ENCODE peak calls at places on chromosomes 4 and X, in four cellular contexts. O is upper lobe of right lung, G is BJ, J is fibroblast of pulmonary artery. T is an unnamed sample.

GRCh38 chrX:10620121-10620699 is at the start of gene MID1:
- DNase-seq in J (peak), G (no peak), O (peak), T (no peak)

GRCh38 chr4:173367285-173367684 is 3.5 kb upstream of the SAP30 start:
- DNase-seq in G (no peak), O (no peak), J (peak), T (no peak)

GRCh38 chr4:153156263-153156662 is 48.0 kb upstream of the TRIM2 start:
- DNase-seq in J (no peak), G (no peak), O (no peak), T (no peak)

GRCh38 chr4:68373513-68373912 is 23.6 kb upstream of the YTHDC1 start:
- DNase-seq in J (peak), O (peak), G (no peak), T (no peak)

GRCh38 chr4:77911842-77912450 is 49.3 kb downstream of the MRPL1 start:
- DNase-seq in J (no peak), G (no peak), O (no peak), T (no peak)

GRCh38 chr4:125283702-125284279 is 31.0 kb upstream of the FAT4 start:
- DNase-seq in O (no peak), J (peak), G (no peak), T (no peak)

GRCh38 chrX:40663880-40664630 is 16.7 kb upstream of the CXorf38 start:
- DNase-seq in G (peak), J (peak), O (no peak), T (no peak)

GRCh38 chr4:89762311-89762710 is 74.7 kb downstream of the SNCA start:
- DNase-seq in O (no peak), G (no peak), J (no peak), T (no peak)

GRCh38 chr4:3317656-3318211 is 24.9 kb downstream of the RGS12 start:
- DNase-seq in J (no peak), O (peak), G (no peak), T (no peak)

GRCh38 chr4:158161561-158162354 is 11.1 kb downstream of the GASK1B start:
- DNase-seq in J (peak), G (peak), O (no peak), T (peak)

GRCh38 chr4:117385531-117385930 is 300.2 kb upstream of the TRAM1L1 start:
- DNase-seq in G (no peak), O (no peak), J (no peak), T (no peak)

DNA sequence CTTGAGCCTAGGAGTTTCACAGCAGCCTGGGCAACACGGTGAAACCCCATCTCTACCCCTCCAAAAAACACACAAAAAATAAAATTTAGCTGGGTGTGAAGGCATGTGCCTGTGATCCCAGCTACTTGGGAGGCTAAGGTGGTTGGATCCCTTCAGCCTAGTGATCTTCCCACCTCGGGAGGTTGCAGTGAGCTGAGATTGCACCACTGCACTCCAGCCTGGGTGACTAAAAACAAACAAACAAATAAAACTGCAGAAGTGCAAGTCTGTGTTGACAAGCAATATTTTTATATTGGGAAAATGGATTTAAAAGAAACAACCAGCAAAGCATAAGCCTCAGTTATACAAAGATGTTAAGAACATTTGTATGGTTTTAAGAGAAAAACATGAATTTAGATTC is 46.1 kb downstream of the IGFBP7 start:
- DNase-seq in O (no peak), J (no peak), G (no peak), T (no peak)
- H3K4me3 ChIP-seq in O (no peak), J (no peak), G (no peak), T (no peak)

GRCh38 chr4:164753873-164754488 is at the start of gene SMIM31:
- DNase-seq in O (no peak), J (no peak), G (no peak), T (no peak)

DNA sequence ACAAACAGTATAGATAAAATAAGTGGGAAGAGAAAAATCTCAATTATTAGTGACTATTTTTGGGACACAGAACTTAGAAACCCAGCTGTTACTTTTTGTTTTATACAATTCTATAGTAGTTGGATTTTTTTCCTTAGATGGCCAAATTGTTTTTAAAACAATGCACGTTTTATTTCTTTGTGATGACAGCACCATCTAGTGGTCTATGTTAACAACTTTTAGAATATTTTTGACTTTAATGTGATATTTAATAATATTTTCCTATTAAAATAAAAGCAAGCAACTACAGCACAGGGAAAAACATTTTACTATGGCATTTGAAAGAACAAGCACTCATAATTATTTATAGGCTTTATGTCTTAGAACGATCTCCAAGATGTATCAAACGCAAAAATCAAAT is 5.6 kb upstream of the SMIM31 start:
- DNase-seq in J (peak), G (no peak), O (no peak), T (no peak)
- TF ChIP-seq CTCF in J (peak), G (peak), O (peak), T (peak)

DNA sequence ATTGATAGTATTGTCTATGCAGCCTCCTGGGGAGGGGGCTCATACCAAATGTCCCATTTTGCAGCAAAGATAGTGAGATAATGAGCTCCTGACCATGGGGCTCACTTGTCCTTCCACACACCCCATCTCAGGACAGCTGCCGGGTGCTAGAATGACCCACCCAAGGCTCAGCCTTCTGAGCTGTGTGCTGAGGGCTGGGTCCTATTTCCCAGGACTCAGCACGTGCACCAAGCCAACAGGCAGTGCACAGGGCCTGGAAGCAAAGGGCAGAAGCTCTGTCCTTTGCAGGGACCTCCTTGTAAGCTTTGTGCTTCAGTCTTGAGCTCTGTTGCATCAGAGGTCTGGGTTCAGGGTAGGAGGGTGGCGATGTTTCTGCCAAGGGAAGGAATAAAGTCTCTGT is 11.2 kb upstream of the ABLIM2 start:
- DNase-seq in G (no peak), O (no peak), J (no peak), T (no peak)
- H3K4me3 ChIP-seq in G (no peak), O (no peak), J (no peak), T (no peak)

GRCh38 chr4:138658518-138658917 is 357.1 kb upstream of the NOCT start:
- DNase-seq in G (no peak), O (no peak), J (no peak), T (no peak)
- TF ChIP-seq CTCF in G (no peak), O (no peak), J (no peak), T (no peak)

GRCh38 chr4:182447938-182448280 is 204.7 kb downstream of the TENM3 start:
- DNase-seq in J (no peak), O (no peak), G (no peak), T (no peak)
- H3K4me3 ChIP-seq in J (peak), O (peak), G (peak), T (peak)

GRCh38 chr4:22957774-22958173 is 265.0 kb downstream of the GBA3 start:
- DNase-seq in J (no peak), O (no peak), G (no peak), T (no peak)

GRCh38 chr4:22959483-22959882 is 266.7 kb downstream of the GBA3 start:
- DNase-seq in J (no peak), O (no peak), G (no peak), T (no peak)

DNA sequence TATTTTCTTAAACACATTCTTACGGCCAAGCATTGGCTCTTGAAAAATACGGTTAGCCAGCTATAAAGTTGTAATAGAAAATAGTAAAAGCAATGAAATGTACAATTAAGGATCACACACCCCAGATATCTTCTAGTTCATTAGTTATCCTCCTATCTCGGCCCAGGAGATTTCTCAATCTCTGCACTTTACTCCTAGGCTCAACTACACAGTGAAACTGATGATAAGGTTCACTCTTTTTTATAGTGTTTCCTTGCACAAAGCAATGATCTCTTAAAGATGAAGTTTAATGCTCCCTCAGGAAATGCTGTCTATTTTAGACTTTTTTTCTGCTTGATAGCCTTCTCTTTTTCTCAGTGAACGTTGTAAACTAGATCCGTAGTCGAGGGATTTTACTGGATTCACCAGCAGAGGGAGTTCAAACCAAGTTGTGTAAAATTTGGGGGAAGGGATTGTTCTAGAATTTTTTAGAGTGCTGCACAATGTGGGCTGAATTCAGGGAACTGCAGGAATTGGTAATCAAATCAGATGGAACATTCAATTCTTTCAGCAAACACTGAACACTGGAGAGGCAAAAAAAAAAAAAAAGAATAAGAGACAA is 269.5 kb downstream of the GBA3 start:
- DNase-seq in G (no peak), O (no peak), J (peak), T (no peak)
- TF ChIP-seq CTCF in G (peak), O (peak), J (peak), T (peak)

GRCh38 chrX:66200050-66200664 is 36.1 kb downstream of the HEPH start:
- DNase-seq in O (no peak), J (no peak), G (no peak), T (no peak)
- H3K4me3 ChIP-seq in O (no peak), J (no peak), G (no peak), T (no peak)

GRCh38 chr4:8239226-8239625 is 30.3 kb upstream of the HTRA3 start:
- DNase-seq in J (no peak), O (no peak), G (no peak), T (no peak)

GRCh38 chr4:8237256-8237989 is 32.1 kb upstream of the HTRA3 start:
- DNase-seq in O (no peak), J (no peak), G (no peak), T (no peak)

GRCh38 chr4:8238061-8238511 is 31.5 kb upstream of the HTRA3 start:
- DNase-seq in J (no peak), O (no peak), G (no peak), T (no peak)

GRCh38 chr4:8239661-8240060 is 29.9 kb upstream of the HTRA3 start:
- DNase-seq in G (no peak), J (no peak), O (no peak), T (no peak)

DNA sequence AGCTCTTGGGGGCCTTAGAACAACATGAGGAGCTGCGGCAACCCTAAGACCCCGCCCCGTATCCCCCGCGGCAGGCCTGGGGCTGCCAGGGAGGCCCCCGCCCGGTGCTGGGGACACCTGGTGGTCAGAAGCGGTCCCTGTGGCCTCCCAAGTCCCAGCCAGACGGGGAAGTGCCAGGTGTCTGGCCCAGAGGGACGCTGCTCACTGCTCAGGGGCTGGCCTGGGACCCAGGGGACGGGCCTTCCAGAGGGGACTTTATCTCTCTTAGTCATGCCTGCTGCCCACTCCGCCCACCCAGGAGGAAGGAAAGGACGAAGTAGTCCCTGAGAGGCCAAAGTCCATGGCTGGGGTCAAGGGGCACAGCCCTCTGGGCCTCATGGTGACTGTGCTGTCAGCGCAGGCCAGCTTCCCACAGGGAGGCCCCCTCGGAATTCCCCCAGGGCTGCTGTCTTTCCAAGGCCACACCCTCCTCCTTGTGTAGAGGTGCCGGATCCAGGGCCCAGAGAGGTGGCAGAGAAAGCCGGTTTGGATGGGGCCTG is 31.0 kb upstream of the HTRA3 start:
- DNase-seq in J (no peak), O (no peak), G (no peak), T (no peak)
- TF ChIP-seq CTCF in J (peak), O (peak), G (peak), T (peak)

DNA sequence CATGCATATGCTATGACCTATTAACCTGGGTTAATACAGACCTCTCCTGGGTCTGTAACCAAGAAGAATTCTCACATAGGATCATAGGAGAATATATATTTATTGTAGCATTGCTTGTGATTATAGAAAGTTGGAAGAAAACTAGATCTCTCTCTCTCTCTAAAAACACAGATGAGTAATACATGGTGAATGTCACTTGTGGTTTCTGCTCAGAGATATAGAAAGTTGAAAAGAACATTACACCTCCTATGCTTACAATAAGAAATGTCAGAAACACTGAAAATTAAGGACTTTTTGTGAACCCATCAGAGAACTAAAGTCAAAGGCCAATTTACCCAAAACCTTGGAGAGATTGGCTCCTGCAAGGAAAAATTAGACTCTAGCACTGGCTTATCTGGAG is 1389.5 kb downstream of the FAM133A start:
- DNase-seq in O (no peak), G (no peak), J (peak), T (no peak)
- H3K4me3 ChIP-seq in O (no peak), G (no peak), J (no peak), T (no peak)

DNA sequence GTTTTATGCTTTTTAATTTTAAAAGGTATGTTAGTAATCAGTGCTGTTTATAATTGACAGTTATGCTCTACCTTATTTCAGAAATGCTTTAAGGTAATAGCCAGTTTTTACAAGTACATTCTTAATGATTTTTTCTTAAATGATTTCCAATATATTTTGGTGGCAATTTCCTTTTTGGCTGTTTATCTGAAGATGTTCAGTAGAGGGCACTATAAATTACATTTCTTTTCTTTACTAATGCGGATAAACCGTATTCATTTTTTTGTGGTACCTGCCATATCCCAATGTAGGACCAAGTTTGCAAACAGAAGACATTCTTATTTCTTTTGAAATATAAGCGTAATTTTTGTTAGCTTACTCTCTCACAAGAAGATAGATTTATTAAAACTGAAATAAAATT is 65.4 kb downstream of the CCKAR start:
- DNase-seq in O (no peak), G (no peak), J (no peak), T (no peak)
- TF ChIP-seq CTCF in O (no peak), G (peak), J (no peak), T (peak)

T was measured in epithelial cell of proximal tubule.